ENCODE peak calls at places on chromosomes 11 and 22, in nine cellular contexts. H, R, C, F, N, J, Q, X and D are unnamed samples.
A peak's percentile ranks its signal among the peaks of the same experiment; 100 is the strongest.

GRCh38 chr22:34966980-34967379 is 99.0 kb upstream of the ISX start:
- DNase-seq in H (no peak), R (no peak), C (peak; percentile 20), F (no peak), N (no peak), J (no peak), Q (no peak), X (no peak), D (no peak)

GRCh38 chr11:128151338-128151737 is 436.0 kb downstream of the ETS1 start:
- DNase-seq in H (no peak), R (no peak), C (no peak), F (no peak), N (no peak), J (no peak), Q (no peak), X (no peak), D (no peak)

GRCh38 chr11:69703711-69704507 is at the start of gene FGF19:
- DNase-seq in H (peak; percentile 72), R (no peak), C (no peak), F (no peak), N (no peak), J (no peak), Q (no peak), X (no peak), D (no peak)

GRCh38 chr22:20188567-20188877 is 37.7 kb upstream of the CCDC188 start:
- DNase-seq in H (no peak), R (no peak), C (no peak), F (no peak), N (no peak), J (no peak), Q (no peak), X (no peak), D (no peak)

GRCh38 chr11:102545701-102546100 is 15.2 kb upstream of the MMP7 start:
- DNase-seq in H (no peak), R (no peak), C (no peak), F (no peak), N (no peak), J (no peak), Q (no peak), X (no peak), D (no peak)

GRCh38 chr11:109972181-109972715 is 120.9 kb upstream of the ZC3H12C start:
- DNase-seq in H (no peak), R (no peak), C (no peak), F (peak; percentile 9), N (no peak), J (no peak), Q (no peak), X (no peak), D (no peak)

GRCh38 chr11:116731097-116731761 is 41.6 kb downstream of the BUD13 start:
- DNase-seq in H (peak; percentile 50), R (peak; percentile 59), C (peak; percentile 7), F (peak; percentile 10), N (no peak), J (no peak), Q (no peak), X (no peak), D (no peak)

GRCh38 chr22:48432721-48433518 is 1394.8 kb downstream of the BRD1 start:
- DNase-seq in H (peak; percentile 41), R (no peak), C (no peak), F (no peak), N (no peak), J (no peak), Q (no peak), X (no peak), D (no peak)

GRCh38 chr11:45655831-45656230 is 9.6 kb downstream of the CHST1 start:
- DNase-seq in H (peak; percentile 35), R (peak; percentile 41), C (no peak), F (no peak), N (no peak), J (no peak), Q (no peak), X (no peak), D (no peak)

GRCh38 chr22:47210112-47210657 is 447.7 kb downstream of the TBC1D22A start:
- DNase-seq in H (peak; percentile 41), R (peak; percentile 27), C (no peak), F (no peak), N (no peak), J (no peak), Q (no peak), X (no peak), D (no peak)
- H3K9me3 ChIP-seq in H (no peaks in the 10 kb centered on the region), R (no peaks in the 10 kb centered on the region), C (peaks cover 3% of the 10 kb centered on the region), F (peaks cover 3% of the 10 kb centered on the region), N (no peaks in the 10 kb centered on the region), J (no peaks in the 10 kb centered on the region), Q (no peaks in the 10 kb centered on the region), X (no peaks in the 10 kb centered on the region), D (peaks cover 27% of the 10 kb centered on the region)

GRCh38 chr11:80727315-80727714 is 1286.5 kb upstream of the TENM4 start:
- DNase-seq in H (no peak), R (peak; percentile 50), C (no peak), F (no peak), N (no peak), J (no peak), Q (no peak), X (no peak), D (no peak)
- TF ChIP-seq CTCF in H (no peak), R (no peak), C (no peak), F (no peak), N (no peak), J (no peak), Q (no peak), X (no peak), D (peak; percentile 32)

GRCh38 chr11:91926967-91927366 is 297.7 kb upstream of the FAT3 start:
- DNase-seq in H (no peak), R (peak; percentile 86), C (no peak), F (no peak), N (peak; percentile 17), J (no peak), Q (peak; percentile 30), X (no peak), D (no peak)
- H3K9me3 ChIP-seq in H (no peaks in the 10 kb centered on the region), R (no peaks in the 10 kb centered on the region), C (no peaks in the 10 kb centered on the region), F (peaks cover 10% of the 10 kb centered on the region), N (no peaks in the 10 kb centered on the region), J (no peaks in the 10 kb centered on the region), Q (no peaks in the 10 kb centered on the region), X (no peaks in the 10 kb centered on the region), D (no peaks in the 10 kb centered on the region)

GRCh38 chr11:37230865-37231264 is 632.8 kb upstream of the RAG2 start:
- DNase-seq in H (no peak), R (no peak), C (no peak), F (no peak), N (no peak), J (no peak), Q (no peak), X (no peak), D (no peak)
- TF ChIP-seq CTCF in H (no peak), R (no peak), C (no peak), F (no peak), N (no peak), J (no peak), Q (no peak), X (no peak), D (no peak)